ENCODE peak calls at places on chromosome 12, in five cellular contexts. Z is uterus, Q is right lobe of liver, E is neural crest cell, F is stomach. R is an unnamed sample.

GRCh38 chr12:76802060-76802459 is 38.1 kb downstream of the ZDHHC17 start:
- DNase-seq in E (no peak), Z (no peak), Q (no peak), F (no peak), R (no peak)

GRCh38 chr12:29589271-29589670 is 91.8 kb upstream of the OVCH1 start:
- DNase-seq in F (no peak), Q (no peak), Z (no peak), E (no peak), R (no peak)

GRCh38 chr12:122189626-122190475 is 6.9 kb downstream of the LRRC43 start:
- DNase-seq in E (no peak), Q (no peak), F (no peak), Z (no peak), R (no peak)

GRCh38 chr12:54749191-54749818 is 101.1 kb upstream of the DCD start:
- DNase-seq in E (peak), F (no peak), Q (no peak), Z (no peak), R (peak)

GRCh38 chr12:47362131-47362686 is 282.4 kb upstream of the AMIGO2 start:
- DNase-seq in E (no peak), Z (no peak), Q (no peak), F (no peak), R (no peak)

GRCh38 chr12:98645572-98646067 is 530 bp downstream of the APAF1 start:
- DNase-seq in Z (peak), Q (no peak), E (no peak), F (peak), R (peak)

GRCh38 chr12:113066806-113067400 is 10.4 kb downstream of the DTX1 start:
- DNase-seq in F (no peak), Z (no peak), E (no peak), Q (no peak), R (no peak)

GRCh38 chr12:121087467-121088207 is 45.0 kb upstream of the P2RX7 start:
- DNase-seq in Z (no peak), E (no peak), F (no peak), Q (no peak), R (no peak)

GRCh38 chr12:117968084-117968789 is 553 bp downstream of the KSR2 start:
- DNase-seq in E (no peak), F (no peak), Q (no peak), Z (no peak), R (no peak)

GRCh38 chr12:55927588-55928502 is at the start of gene PYM1:
- DNase-seq in Z (peak), Q (peak), F (peak), E (peak), R (peak)

GRCh38 chr12:117236456-117237001 is 46.3 kb upstream of the FBXO21 start:
- DNase-seq in Q (peak), Z (peak), F (peak), E (peak), R (peak)

GRCh38 chr12:4107436-4107878 is 166.1 kb upstream of the CCND2 start:
- DNase-seq in Z (peak), E (no peak), Q (no peak), F (no peak), R (peak)
- TF ChIP-seq CTCF in Z (peak), E (peak), Q (peak), F (peak), R (peak)

DNA sequence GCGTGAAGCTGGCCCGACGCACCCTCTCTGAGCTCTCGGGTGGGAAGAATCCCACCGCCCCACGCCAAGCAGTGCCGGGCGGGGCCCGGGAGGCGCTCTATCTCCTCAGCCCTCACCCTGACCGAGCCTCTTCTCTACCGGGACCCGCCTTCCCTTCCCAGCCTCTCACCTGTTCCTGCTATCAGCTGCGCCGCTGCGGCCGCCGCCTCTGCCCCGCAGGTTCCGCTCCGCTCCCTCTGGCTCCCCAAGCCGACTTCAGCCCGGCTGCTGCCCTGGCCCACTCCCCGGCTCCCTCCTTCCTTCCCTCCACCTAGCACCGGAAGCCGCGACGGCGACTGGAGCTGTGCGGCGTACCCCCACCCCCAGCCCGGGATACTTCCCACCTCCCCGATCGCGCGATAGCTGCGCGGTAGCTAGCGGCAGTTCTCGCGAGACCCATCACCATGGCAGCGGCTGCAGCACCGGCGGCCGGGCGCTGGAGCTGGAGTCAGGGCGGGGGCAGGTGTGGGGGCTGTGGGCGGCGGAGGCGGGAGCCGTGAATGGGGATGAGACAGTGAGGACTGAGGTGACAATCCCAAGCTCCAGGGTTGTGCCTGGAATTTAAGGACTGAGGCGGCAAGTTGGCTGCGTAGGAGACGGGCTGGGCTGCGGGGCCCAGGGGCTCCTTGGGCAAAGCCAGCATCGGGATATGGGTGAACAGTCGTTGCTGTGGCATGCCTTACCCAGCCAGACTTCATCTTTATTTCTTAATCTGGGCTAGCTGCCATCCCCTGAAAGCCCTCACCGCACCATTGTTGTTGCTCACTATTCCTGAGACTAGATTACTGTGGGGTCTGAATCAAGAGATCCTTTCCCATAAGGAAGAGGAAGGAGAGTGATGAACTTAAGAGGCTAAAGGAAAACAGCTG is at the start of gene ARF3:
- DNase-seq in F (peak), Q (peak), Z (peak), E (peak), R (peak)
- TF ChIP-seq CTCF in F (no peak), Q (no peak), Z (no peak), E (peak), R (no peak)

DNA sequence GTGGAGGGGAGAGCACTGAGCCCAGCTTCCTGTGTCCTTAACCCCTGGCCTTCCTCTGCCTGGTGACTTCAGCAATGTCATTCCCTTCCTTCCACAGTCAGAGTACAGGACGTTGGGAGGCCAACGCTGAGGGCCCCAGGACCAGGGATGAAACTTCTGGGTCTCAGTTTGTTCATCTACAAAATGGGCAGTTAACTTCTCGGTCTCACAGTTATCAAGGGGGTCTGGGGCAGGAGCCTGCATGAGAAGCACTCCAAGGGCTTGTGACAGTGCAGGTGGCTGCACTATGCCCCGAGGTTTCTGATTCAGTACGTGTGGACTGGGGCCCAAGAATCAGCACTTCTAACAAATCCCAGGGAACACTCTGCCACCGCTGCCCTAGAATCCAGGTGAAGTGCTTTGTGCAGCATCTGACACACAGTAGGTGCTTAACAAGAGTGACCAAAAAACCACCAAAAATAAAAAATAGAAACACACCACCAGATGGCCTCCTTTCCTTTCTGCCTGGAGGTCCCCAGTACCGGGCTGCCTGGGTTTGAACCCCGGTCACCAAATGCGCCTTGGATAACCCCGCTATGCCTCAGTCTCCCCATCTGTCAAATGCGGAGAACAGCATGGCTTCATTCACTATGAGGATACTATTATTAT is 80.4 kb downstream of the RFLNA start:
- DNase-seq in E (no peak), F (no peak), Z (no peak), Q (no peak), R (no peak)
- TF ChIP-seq CTCF in E (no peak), F (no peak), Z (no peak), Q (peak), R (no peak)

GRCh38 chr12:50050119-50050385 is 7.3 kb upstream of the ASIC1 start:
- DNase-seq in Z (no peak), Q (no peak), F (no peak), E (no peak), R (no peak)

GRCh38 chr12:50053583-50053982 is 3.8 kb upstream of the ASIC1 start:
- DNase-seq in F (no peak), E (no peak), Z (no peak), Q (peak), R (no peak)

GRCh38 chr12:50050410-50051280 is 6.8 kb upstream of the ASIC1 start:
- DNase-seq in Z (peak), F (peak), E (no peak), Q (peak), R (peak)

GRCh38 chr12:50052964-50053363 is 4.4 kb upstream of the ASIC1 start:
- DNase-seq in Q (no peak), E (no peak), F (no peak), Z (no peak), R (no peak)

GRCh38 chr12:50052544-50052943 is 4.9 kb upstream of the ASIC1 start:
- DNase-seq in Z (no peak), F (no peak), E (no peak), Q (no peak), R (no peak)
- TF ChIP-seq CTCF in Z (no peak), F (no peak), E (no peak), Q (no peak), R (no peak)

GRCh38 chr12:80193900-80194299 is 94.6 kb downstream of the OTOGL start:
- DNase-seq in Q (no peak), F (no peak), E (no peak), Z (no peak), R (no peak)

GRCh38 chr12:80189241-80189640 is 89.9 kb downstream of the OTOGL start:
- DNase-seq in Q (no peak), E (no peak), Z (no peak), F (no peak), R (no peak)

GRCh38 chr12:80190001-80190400 is 90.7 kb downstream of the OTOGL start:
- DNase-seq in Z (no peak), Q (no peak), F (no peak), E (no peak), R (peak)

GRCh38 chr12:80195143-80195726 is 95.9 kb downstream of the OTOGL start:
- DNase-seq in F (no peak), Q (no peak), E (peak), Z (no peak), R (peak)

DNA sequence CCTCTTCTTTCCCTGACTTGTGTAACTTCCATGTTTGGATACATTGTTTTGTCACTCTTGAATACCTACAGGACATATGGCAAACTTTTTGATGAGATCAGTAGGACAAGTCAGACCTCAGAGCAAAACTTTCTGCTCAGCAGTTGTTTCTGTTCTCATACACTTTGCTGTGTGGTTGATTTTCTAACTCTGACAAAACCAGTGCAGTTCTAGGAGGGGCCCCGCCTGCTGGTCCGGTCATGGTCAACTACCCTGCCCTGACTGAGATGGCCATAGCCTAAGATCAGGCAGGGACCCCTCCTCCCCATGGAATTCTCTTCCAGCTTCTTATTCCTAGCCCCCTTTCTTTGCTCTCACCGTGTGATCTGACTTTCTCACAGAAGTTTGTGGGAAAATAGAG is 92.8 kb downstream of the OTOGL start:
- DNase-seq in F (no peak), Z (no peak), E (no peak), Q (no peak), R (no peak)
- TF ChIP-seq CTCF in F (no peak), Z (no peak), E (no peak), Q (no peak), R (no peak)

GRCh38 chr12:84502907-84503787 is 409.5 kb downstream of the SLC6A15 start:
- DNase-seq in F (peak), Q (no peak), Z (no peak), E (peak), R (peak)
- TF ChIP-seq CTCF in F (peak), Q (peak), Z (peak), E (peak), R (peak)

GRCh38 chr12:19129486-19130223 is at the start of gene PLEKHA5:
- DNase-seq in Q (peak), Z (peak), F (peak), E (peak), R (peak)

GRCh38 chr12:19129121-19129485 is 430 bp upstream of the PLEKHA5 start:
- DNase-seq in Q (no peak), Z (no peak), E (no peak), F (no peak), R (no peak)

GRCh38 chr12:19131020-19131431 is 1.5 kb downstream of the PLEKHA5 start:
- DNase-seq in Q (peak), F (peak), Z (peak), E (no peak), R (peak)

GRCh38 chr12:19127270-19127669 is 2.3 kb upstream of the PLEKHA5 start:
- DNase-seq in Z (no peak), Q (no peak), F (no peak), E (no peak), R (no peak)

GRCh38 chr12:19130224-19131019 is 889 bp downstream of the PLEKHA5 start:
- DNase-seq in Q (peak), F (peak), E (peak), Z (peak), R (peak)
- TF ChIP-seq CTCF in Q (no peak), F (no peak), E (no peak), Z (no peak), R (no peak)

GRCh38 chr12:2582631-2583616 is 211.8 kb upstream of the FKBP4 start:
- DNase-seq in F (peak), Q (peak), E (peak), Z (peak), R (peak)
- TF ChIP-seq CTCF in F (peak), Q (peak), E (peak), Z (peak), R (peak)

R was measured in testis.